ENCODE peak calls at places on chromosomes 11 and 22, in seven cellular contexts. One of them, this sample, is unnamed.

GRCh38 chr11:2434008-2434407 is 10.3 kb downstream of the TRPM5 start:
- DNase-seq in NCI-H2081: no peak
- DNase-seq in kidney glomerular epithelial cell: no peak
- DNase-seq in cardiac septum: no peak
- DNase-seq in AG04449: no peak
- DNase-seq in left cardiac atrium: no peak
- DNase-seq in RWPE1: no peak
- DNase-seq in this sample: peak

GRCh38 chr22:30538280-30538679 is 8.3 kb downstream of the SEC14L6 start:
- DNase-seq in left cardiac atrium: no peak
- DNase-seq in NCI-H2081: no peak
- DNase-seq in RWPE1: no peak
- DNase-seq in kidney glomerular epithelial cell: no peak
- DNase-seq in cardiac septum: no peak
- DNase-seq in AG04449: no peak
- DNase-seq in this sample: no peak

GRCh38 chr11:78417888-78418583 is 416 bp upstream of the GAB2 start:
- DNase-seq in AG04449: no peak
- DNase-seq in left cardiac atrium: peak
- DNase-seq in kidney glomerular epithelial cell: peak
- DNase-seq in cardiac septum: peak
- DNase-seq in RWPE1: peak
- DNase-seq in NCI-H2081: peak
- DNase-seq in this sample: peak

GRCh38 chr11:31421840-31422239 is 52.2 kb downstream of the DNAJC24 start:
- DNase-seq in NCI-H2081: no peak
- DNase-seq in kidney glomerular epithelial cell: no peak
- DNase-seq in RWPE1: no peak
- DNase-seq in AG04449: no peak
- DNase-seq in cardiac septum: no peak
- DNase-seq in left cardiac atrium: no peak
- DNase-seq in this sample: no peak

GRCh38 chr11:12675951-12676711 is 1.9 kb downstream of the TEAD1 start:
- DNase-seq in AG04449: no peak
- DNase-seq in RWPE1: peak
- DNase-seq in NCI-H2081: peak
- DNase-seq in cardiac septum: no peak
- DNase-seq in kidney glomerular epithelial cell: no peak
- DNase-seq in left cardiac atrium: no peak
- DNase-seq in this sample: no peak

GRCh38 chr11:10305964-10306918 is 1.4 kb downstream of the ADM start:
- DNase-seq in NCI-H2081: no peak
- DNase-seq in RWPE1: peak
- DNase-seq in cardiac septum: no peak
- DNase-seq in AG04449: no peak
- DNase-seq in left cardiac atrium: no peak
- DNase-seq in kidney glomerular epithelial cell: no peak
- DNase-seq in this sample: peak

GRCh38 chr11:65593518-65594414 is 1.8 kb downstream of the KCNK7 start:
- DNase-seq in RWPE1: no peak
- DNase-seq in cardiac septum: no peak
- DNase-seq in kidney glomerular epithelial cell: no peak
- DNase-seq in NCI-H2081: no peak
- DNase-seq in left cardiac atrium: no peak
- DNase-seq in AG04449: no peak
- DNase-seq in this sample: peak

GRCh38 chr22:30742291-30743256 is 47.9 kb downstream of the OSBP2 start:
- DNase-seq in left cardiac atrium: no peak
- DNase-seq in NCI-H2081: no peak
- DNase-seq in RWPE1: no peak
- DNase-seq in kidney glomerular epithelial cell: no peak
- DNase-seq in cardiac septum: no peak
- DNase-seq in AG04449: no peak
- DNase-seq in this sample: no peak

GRCh38 chr11:125443767-125444311 is 52.2 kb downstream of the FEZ1 start:
- DNase-seq in NCI-H2081: no peak
- DNase-seq in left cardiac atrium: no peak
- DNase-seq in RWPE1: no peak
- DNase-seq in cardiac septum: no peak
- DNase-seq in kidney glomerular epithelial cell: no peak
- DNase-seq in AG04449: no peak
- DNase-seq in this sample: no peak

GRCh38 chr11:116927163-116927772 is 89.8 kb upstream of the APOA1 start:
- DNase-seq in left cardiac atrium: no peak
- DNase-seq in NCI-H2081: no peak
- DNase-seq in kidney glomerular epithelial cell: no peak
- DNase-seq in AG04449: no peak
- DNase-seq in RWPE1: no peak
- DNase-seq in cardiac septum: no peak
- DNase-seq in this sample: no peak

GRCh38 chr11:64305691-64306562 is 603 bp downstream of the ESRRA start:
- DNase-seq in NCI-H2081: peak
- DNase-seq in cardiac septum: peak
- DNase-seq in AG04449: no peak
- DNase-seq in left cardiac atrium: peak
- DNase-seq in kidney glomerular epithelial cell: peak
- DNase-seq in RWPE1: no peak
- DNase-seq in this sample: peak

GRCh38 chr22:40212126-40212525 is 34.4 kb downstream of the TNRC6B start:
- DNase-seq in RWPE1: no peak
- DNase-seq in NCI-H2081: no peak
- DNase-seq in kidney glomerular epithelial cell: no peak
- DNase-seq in AG04449: no peak
- DNase-seq in left cardiac atrium: peak
- DNase-seq in cardiac septum: no peak
- DNase-seq in this sample: no peak

GRCh38 chr22:38062782-38063181 is 5.6 kb downstream of the PICK1 start:
- DNase-seq in RWPE1: no peak
- DNase-seq in left cardiac atrium: peak
- DNase-seq in kidney glomerular epithelial cell: no peak
- DNase-seq in NCI-H2081: no peak
- DNase-seq in AG04449: no peak
- DNase-seq in cardiac septum: no peak
- DNase-seq in this sample: no peak

GRCh38 chr11:1291295-1292017 is 18.0 kb downstream of the TOLLIP start:
- DNase-seq in kidney glomerular epithelial cell: no peak
- DNase-seq in AG04449: no peak
- DNase-seq in RWPE1: no peak
- DNase-seq in NCI-H2081: no peak
- DNase-seq in cardiac septum: peak
- DNase-seq in left cardiac atrium: peak
- DNase-seq in this sample: peak

GRCh38 chr11:15118431-15118830 is 3.7 kb downstream of the INSC start:
- DNase-seq in RWPE1: no peak
- DNase-seq in kidney glomerular epithelial cell: no peak
- DNase-seq in cardiac septum: no peak
- DNase-seq in AG04449: no peak
- DNase-seq in NCI-H2081: no peak
- DNase-seq in left cardiac atrium: no peak
- DNase-seq in this sample: no peak

GRCh38 chr11:10381730-10382129 is 73.3 kb upstream of the AMPD3 start:
- DNase-seq in RWPE1: no peak
- DNase-seq in kidney glomerular epithelial cell: no peak
- DNase-seq in cardiac septum: no peak
- DNase-seq in AG04449: no peak
- DNase-seq in NCI-H2081: no peak
- DNase-seq in left cardiac atrium: no peak
- DNase-seq in this sample: no peak

This sample was measured in Right ventricle myocardium superior.